ENCODE peak calls at places on chromosomes 13 and 19, in four cellular contexts. V is heart left ventricle, Y is K562, O is Calu3. D is an unnamed sample.

GRCh38 chr19:6071840-6072239 is 38.5 kb downstream of the RFX2 start:
- DNase-seq in V (no peak), Y (no peak), O (no peak), D (no peak)

GRCh38 chr13:64332048-64332447 is 2898.1 kb downstream of the PCDH9 start:
- DNase-seq in V (no peak), Y (no peak), O (no peak), D (no peak)

GRCh38 chr13:88086577-88086976 is 415.4 kb downstream of the SLITRK5 start:
- DNase-seq in V (no peak), Y (no peak), O (no peak), D (no peak)

GRCh38 chr19:29145756-29146155 is 67.2 kb downstream of the UQCRFS1 start:
- DNase-seq in V (no peak), Y (no peak), O (no peak), D (no peak)

GRCh38 chr13:20873348-20873747 is 29.2 kb downstream of the XPO4 start:
- DNase-seq in V (no peak), Y (no peak), O (no peak), D (no peak)

GRCh38 chr19:8484331-8484894 is 18.0 kb downstream of the PRAM1 start:
- DNase-seq in V (peak; percentile 52), Y (no peak), O (no peak), D (no peak)

GRCh38 chr13:71242191-71242590 is 624.8 kb downstream of the DACH1 start:
- DNase-seq in V (no peak), Y (no peak), O (no peak), D (no peak)

GRCh38 chr13:114020750-114021463 is 47.0 kb upstream of the C13orf46 start:
- DNase-seq in V (no peak), Y (no peak), O (no peak), D (no peak)

GRCh38 chr13:49516467-49516866 is 20.7 kb downstream of the PHF11 start:
- DNase-seq in V (peak; percentile 32), Y (no peak), O (no peak), D (no peak)

GRCh38 chr19:56543776-56544175 is 5.0 kb downstream of the ZFP28 start:
- DNase-seq in V (no peak), Y (no peak), O (no peak), D (no peak)

GRCh38 chr19:42412223-42412622 is 15.0 kb downstream of the LIPE start:
- DNase-seq in V (no peak), Y (no peak), O (peak; percentile 61), D (no peak)

GRCh38 chr19:16473875-16474397 is 2.2 kb upstream of the EPS15L1 start:
- DNase-seq in V (no peak), Y (no peak), O (no peak), D (no peak)

GRCh38 chr13:41004875-41005693 is 14.0 kb downstream of the ELF1 start:
- DNase-seq in V (no peak), Y (peak; percentile 26), O (no peak), D (peak; percentile 27)

GRCh38 chr19:13888281-13888680 is 11.3 kb downstream of the NANOS3 start:
- DNase-seq in V (no peak), Y (no peak), O (no peak), D (no peak)

GRCh38 chr13:70960841-70961443 is 852.7 kb upstream of the KLHL1 start:
- DNase-seq in V (no peak), Y (no peak), O (no peak), D (no peak)

GRCh38 chr19:47005873-47006272 is 13.8 kb upstream of the NPAS1 start:
- DNase-seq in V (no peak), Y (peak; percentile 19), O (peak; percentile 58), D (no peak)

GRCh38 chr19:17389957-17390664 is 3.9 kb downstream of the CCDC194 start:
- DNase-seq in V (no peak), Y (peak; percentile 31), O (no peak), D (no peak)

GRCh38 chr19:6828698-6829633 is 56.5 kb downstream of the VAV1 start:
- DNase-seq in V (no peak), Y (peak; percentile 90), O (peak; percentile 29), D (peak; percentile 58)

GRCh38 chr13:75425216-75426009 is 56.6 kb downstream of the TBC1D4 start:
- DNase-seq in V (no peak), Y (no peak), O (no peak), D (no peak)

GRCh38 chr19:24059572-24060295 is 27.3 kb upstream of the ZNF254 start:
- DNase-seq in V (no peak), Y (no peak), O (no peak), D (no peak)

GRCh38 chr13:47472516-47472915 is 528.6 kb downstream of the SUCLA2 start:
- DNase-seq in V (no peak), Y (no peak), O (no peak), D (no peak)

GRCh38 chr19:34471906-34472305 is 9.7 kb upstream of the WTIP start:
- DNase-seq in V (no peak), Y (no peak), O (no peak), D (no peak)

GRCh38 chr13:96238861-96239260 is 149.0 kb downstream of the HS6ST3 start:
- DNase-seq in V (no peak), Y (no peak), O (no peak), D (no peak)

GRCh38 chr13:29573190-29573589 is 22.3 kb downstream of the SLC7A1 start:
- DNase-seq in V (peak; percentile 37), Y (no peak), O (no peak), D (peak; percentile 34)

GRCh38 chr13:105773887-105774538 is 761.4 kb downstream of the EFNB2 start:
- DNase-seq in V (no peak), Y (no peak), O (peak; percentile 4), D (no peak)

GRCh38 chr19:13864513-13865242 is 12.3 kb upstream of the NANOS3 start:
- DNase-seq in V (no peak), Y (no peak), O (no peak), D (no peak)

GRCh38 chr19:920051-920857 is 3.1 kb downstream of the KISS1R start:
- DNase-seq in V (no peak), Y (no peak), O (peak; percentile 46), D (peak; percentile 71)

GRCh38 chr13:48403929-48404328 is 9.0 kb downstream of the LPAR6 start:
- DNase-seq in V (no peak), Y (no peak), O (no peak), D (no peak)

GRCh38 chr13:27599845-27600553 is 20.3 kb downstream of the LNX2 start:
- DNase-seq in V (peak; percentile 27), Y (peak; percentile 20), O (peak; percentile 33), D (no peak)

GRCh38 chr19:16402076-16402475 is 69.7 kb downstream of the EPS15L1 start:
- DNase-seq in V (no peak), Y (no peak), O (no peak), D (no peak)

GRCh38 chr13:25574437-25575426 is 203.0 kb downstream of the ATP8A2 start:
- DNase-seq in V (peak; percentile 77), Y (peak; percentile 47), O (peak; percentile 71), D (peak; percentile 57)

GRCh38 chr19:3470500-3471128 is 9.7 kb downstream of the SMIM24 start:
- DNase-seq in V (no peak), Y (no peak), O (no peak), D (no peak)

GRCh38 chr19:46015961-46016425 is 6.9 kb downstream of the PGLYRP1 start:
- DNase-seq in V (no peak), Y (no peak), O (no peak), D (peak; percentile 53)

GRCh38 chr19:23378948-23379347 is 16.3 kb downstream of the ZNF91 start:
- DNase-seq in V (no peak), Y (no peak), O (no peak), D (no peak)

GRCh38 chr19:15234525-15235130 is 2.4 kb upstream of the EPHX3 start:
- DNase-seq in V (no peak), Y (no peak), O (no peak), D (no peak)

GRCh38 chr13:71034018-71034417 is 833.0 kb downstream of the DACH1 start:
- DNase-seq in V (no peak), Y (no peak), O (no peak), D (no peak)

GRCh38 chr19:6767357-6768235 is at the start of gene SH2D3A:
- DNase-seq in V (peak; percentile 70), Y (peak; percentile 96), O (peak; percentile 95), D (peak; percentile 95)

GRCh38 chr19:48569814-48570213 is 17.8 kb downstream of the SULT2B1 start:
- DNase-seq in V (no peak), Y (no peak), O (no peak), D (no peak)

GRCh38 chr13:26895081-26895807 is 134.7 kb upstream of the GPR12 start:
- DNase-seq in V (no peak), Y (no peak), O (no peak), D (no peak)

GRCh38 chr13:110070511-110071120 is 236.3 kb downstream of the COL4A1 start:
- DNase-seq in V (no peak), Y (no peak), O (no peak), D (no peak)

GRCh38 chr13:110068176-110068473 is 238.8 kb downstream of the COL4A1 start:
- DNase-seq in V (no peak), Y (no peak), O (no peak), D (no peak)

GRCh38 chr13:110070046-110070445 is 236.9 kb downstream of the COL4A1 start:
- DNase-seq in V (no peak), Y (no peak), O (no peak), D (no peak)

DNA sequence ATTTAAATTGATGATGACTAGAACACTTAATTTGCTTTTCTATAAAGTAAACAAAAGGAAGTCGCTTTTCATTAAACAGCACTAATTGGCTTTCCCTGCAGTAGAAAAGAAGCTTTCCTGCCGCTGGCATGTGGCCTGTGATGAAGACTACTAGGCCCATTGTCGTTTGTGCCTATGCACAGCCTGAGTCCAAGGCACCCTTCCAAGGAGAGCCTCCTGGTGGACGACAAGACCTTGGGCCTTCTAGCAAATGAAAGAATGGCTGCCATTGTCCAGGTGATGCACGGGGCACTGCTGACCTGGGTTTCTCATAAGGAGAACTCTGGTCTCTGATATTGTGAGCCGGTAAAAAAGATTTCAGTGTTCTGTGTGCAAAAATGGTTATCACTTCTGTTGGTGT is 233.0 kb downstream of the COL4A1 start:
- DNase-seq in V (no peak), Y (no peak), O (no peak), D (no peak)
- TF ChIP-seq CTCF in V (no peak), Y (no peak), O (no peak), D (no peak)

GRCh38 chr19:18470787-18471186 is 32.9 kb upstream of the ISYNA1 start:
- DNase-seq in V (no peak), Y (peak; percentile 32), O (no peak), D (no peak)
- TF ChIP-seq CTCF in V (no peak), Y (no peak), O (no peak), D (no peak)

GRCh38 chr13:73521291-73521626 is 462.5 kb downstream of the KLF5 start:
- DNase-seq in V (no peak), Y (no peak), O (no peak), D (no peak)
- TF ChIP-seq CTCF in V (no peak), Y (no peak), O (no peak), D (no peak)

GRCh38 chr19:37990362-37990761 is 83.4 kb downstream of the SIPA1L3 start:
- DNase-seq in V (no peak), Y (no peak), O (no peak), D (no peak)
- TF ChIP-seq CTCF in V (no peak), Y (no peak), O (no peak), D (no peak)

D was measured in GM10248.